ENCODE peak calls at places on chromosomes 3 and 15, in six cellular contexts. S is right cardiac atrium; Q is tibial artery; P is CD8-positive, alpha-beta memory T cell; R is psoas muscle; Y is suprapubic skin. U is an unnamed sample. For H3K4me1 and H3K9me3, the result is how much of the 10 kb centered on the place peaks cover.

GRCh38 chr15:64773606-64774555 is 1.5 kb downstream of the RBPMS2 start:
- DNase-seq in S (no peak), Y (no peak), Q (no peak), R (no peak), P (no peak), U (no peak)

GRCh38 chr15:53716909-53717878 is 42.3 kb downstream of the WDR72 start:
- DNase-seq in S (no peak), Q (no peak), Y (no peak), P (no peak), R (no peak), U (no peak)

GRCh38 chr3:14494973-14495300 is 45.2 kb downstream of the GRIP2 start:
- DNase-seq in P (no peak), Y (no peak), S (no peak), Q (no peak), R (no peak), U (no peak)

GRCh38 chr3:171791695-171792082 is 18.6 kb downstream of the PLD1 start:
- DNase-seq in P (no peak), Q (no peak), S (peak), R (no peak), Y (no peak), U (no peak)

GRCh38 chr3:104673981-104674380 is 692.7 kb upstream of the ALCAM start:
- DNase-seq in P (no peak), Y (no peak), Q (no peak), R (no peak), S (no peak), U (no peak)

GRCh38 chr3:197355713-197356112 is 57.3 kb upstream of the DLG1 start:
- DNase-seq in R (no peak), Y (no peak), P (no peak), Q (no peak), S (no peak), U (no peak)

GRCh38 chr15:86231864-86232801 is 152.5 kb downstream of the AGBL1 start:
- DNase-seq in R (no peak), Q (no peak), P (peak), S (peak), Y (no peak), U (no peak)

GRCh38 chr15:83848315-83849050 is 194.6 kb downstream of the ADAMTSL3 start:
- DNase-seq in R (no peak), Y (no peak), Q (no peak), P (no peak), S (no peak), U (no peak)

GRCh38 chr3:170753421-170754344 is 116.3 kb downstream of the RPL22L1 start:
- DNase-seq in P (no peak), Q (no peak), S (no peak), Y (no peak), R (no peak), U (no peak)

GRCh38 chr3:32508731-32509130 is 6.1 kb upstream of the CMTM6 start:
- DNase-seq in P (no peak), S (no peak), Q (no peak), Y (no peak), R (no peak), U (no peak)

GRCh38 chr3:134697830-134698699 is 47.2 kb upstream of the KY start:
- DNase-seq in S (no peak), Q (no peak), R (no peak), P (no peak), Y (no peak), U (no peak)

GRCh38 chr3:158200973-158201372 is 91.1 kb downstream of the RSRC1 start:
- DNase-seq in Q (no peak), S (no peak), R (no peak), Y (no peak), P (no peak), U (no peak)

GRCh38 chr3:56878046-56878445 is 76.3 kb upstream of the ARHGEF3 start:
- DNase-seq in Y (no peak), R (no peak), S (no peak), Q (no peak), P (peak), U (no peak)

GRCh38 chr3:32239638-32240550 is 1.4 kb downstream of the CMTM8 start:
- DNase-seq in P (peak), Y (no peak), R (no peak), S (no peak), Q (no peak), U (peak)

GRCh38 chr3:45035441-45036301 is 9.6 kb downstream of the CLEC3B start:
- DNase-seq in Q (no peak), Y (peak), S (peak), R (peak), P (no peak), U (no peak)

GRCh38 chr15:92035961-92036360 is 182.5 kb downstream of the SLCO3A1 start:
- DNase-seq in R (no peak), Q (no peak), S (no peak), Y (no peak), P (no peak), U (no peak)

GRCh38 chr15:50854594-50855490 is 53.6 kb upstream of the AP4E1 start:
- DNase-seq in Q (no peak), Y (no peak), S (no peak), R (no peak), P (no peak), U (no peak)

GRCh38 chr15:44340410-44340809 is 51.9 kb downstream of the GOLM2 start:
- DNase-seq in Y (no peak), R (no peak), S (no peak), P (no peak), Q (no peak), U (no peak)

GRCh38 chr15:79408041-79408440 is 24.1 kb upstream of the MINAR1 start:
- DNase-seq in P (no peak), R (no peak), S (no peak), Q (no peak), Y (no peak), U (no peak)

GRCh38 chr3:141642215-141642614 is 95.9 kb upstream of the RNF7 start:
- DNase-seq in R (no peak), P (no peak), Q (no peak), S (no peak), Y (no peak), U (no peak)

GRCh38 chr15:50353251-50353998 is 1.6 kb downstream of the GABPB1 start:
- DNase-seq in Q (no peak), P (peak), S (no peak), Y (no peak), R (no peak), U (no peak)

GRCh38 chr3:24682141-24682547 is 187.5 kb upstream of the THRB start:
- DNase-seq in S (no peak), Y (no peak), Q (no peak), P (no peak), R (no peak), U (no peak)

GRCh38 chr3:147887797-147888196 is 478.6 kb downstream of the ZIC1 start:
- DNase-seq in S (no peak), R (no peak), P (no peak), Y (no peak), Q (no peak), U (no peak)

GRCh38 chr3:43619593-43619992 is 2.2 kb downstream of the ANO10 start:
- DNase-seq in S (no peak), Q (no peak), R (no peak), Y (no peak), P (no peak), U (no peak)

GRCh38 chr3:41972802-41973201 is 10.9 kb upstream of the ULK4 start:
- DNase-seq in Q (no peak), Y (no peak), P (no peak), R (no peak), S (no peak), U (no peak)

GRCh38 chr15:78878356-78878755 is 5.7 kb downstream of the MORF4L1 start:
- DNase-seq in P (no peak), Q (no peak), Y (no peak), R (no peak), S (no peak), U (no peak)

GRCh38 chr3:188539631-188540194 is 385.8 kb downstream of the LPP start:
- DNase-seq in Q (no peak), S (no peak), R (no peak), P (no peak), Y (no peak), U (no peak)

GRCh38 chr3:110589381-110589780 is 482.2 kb upstream of the NECTIN3 start:
- DNase-seq in R (no peak), Q (no peak), Y (no peak), P (no peak), S (no peak), U (no peak)

DNA sequence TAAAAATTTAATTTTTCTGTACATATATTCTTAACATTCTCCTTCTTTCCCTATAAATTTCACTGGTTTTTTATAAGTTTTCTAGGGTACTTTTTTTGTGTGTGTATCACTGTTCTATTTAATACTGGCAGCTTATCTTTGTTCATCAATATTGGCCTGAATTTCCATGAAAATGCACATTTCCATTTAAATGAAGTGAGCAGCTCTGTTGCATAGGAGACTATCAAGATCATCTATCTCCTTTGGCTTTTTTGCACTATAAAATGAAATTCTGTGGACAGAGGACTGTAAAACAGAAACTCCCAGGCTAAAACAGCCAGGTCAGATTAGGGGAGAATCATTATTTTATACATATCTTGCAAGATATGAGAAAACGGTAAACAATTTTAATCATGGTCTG is 277.0 kb upstream of the ARL6 start:
- DNase-seq in Y (no peak), P (no peak), Q (no peak), S (no peak), R (no peak), U (no peak)
- H3K27ac ChIP-seq in Y (no peak), P (no peak), Q (no peak), S (no peak), R (no peak), U (no peak)

GRCh38 chr3:194281766-194282165 is 69.4 kb downstream of the CPN2 start:
- DNase-seq in Y (peak), R (no peak), Q (no peak), S (no peak), P (no peak), U (no peak)

GRCh38 chr3:194282436-194283122 is 68.5 kb downstream of the CPN2 start:
- DNase-seq in Y (peak), Q (peak), P (no peak), S (no peak), R (no peak), U (no peak)

GRCh38 chr3:194280777-194281176 is 70.4 kb downstream of the CPN2 start:
- DNase-seq in R (no peak), Q (peak), Y (peak), P (no peak), S (no peak), U (no peak)

GRCh38 chr3:194279701-194280360 is 71.3 kb downstream of the CPN2 start:
- DNase-seq in R (no peak), P (no peak), Y (peak), Q (peak), S (no peak), U (no peak)

GRCh38 chr3:194281306-194281705 is 69.8 kb downstream of the CPN2 start:
- DNase-seq in P (no peak), R (no peak), S (no peak), Y (peak), Q (peak), U (no peak)
- H3K4me1 ChIP-seq in P (under half), R (under half), S (under half), Y (half or more), Q (under half), U (under half)

DNA sequence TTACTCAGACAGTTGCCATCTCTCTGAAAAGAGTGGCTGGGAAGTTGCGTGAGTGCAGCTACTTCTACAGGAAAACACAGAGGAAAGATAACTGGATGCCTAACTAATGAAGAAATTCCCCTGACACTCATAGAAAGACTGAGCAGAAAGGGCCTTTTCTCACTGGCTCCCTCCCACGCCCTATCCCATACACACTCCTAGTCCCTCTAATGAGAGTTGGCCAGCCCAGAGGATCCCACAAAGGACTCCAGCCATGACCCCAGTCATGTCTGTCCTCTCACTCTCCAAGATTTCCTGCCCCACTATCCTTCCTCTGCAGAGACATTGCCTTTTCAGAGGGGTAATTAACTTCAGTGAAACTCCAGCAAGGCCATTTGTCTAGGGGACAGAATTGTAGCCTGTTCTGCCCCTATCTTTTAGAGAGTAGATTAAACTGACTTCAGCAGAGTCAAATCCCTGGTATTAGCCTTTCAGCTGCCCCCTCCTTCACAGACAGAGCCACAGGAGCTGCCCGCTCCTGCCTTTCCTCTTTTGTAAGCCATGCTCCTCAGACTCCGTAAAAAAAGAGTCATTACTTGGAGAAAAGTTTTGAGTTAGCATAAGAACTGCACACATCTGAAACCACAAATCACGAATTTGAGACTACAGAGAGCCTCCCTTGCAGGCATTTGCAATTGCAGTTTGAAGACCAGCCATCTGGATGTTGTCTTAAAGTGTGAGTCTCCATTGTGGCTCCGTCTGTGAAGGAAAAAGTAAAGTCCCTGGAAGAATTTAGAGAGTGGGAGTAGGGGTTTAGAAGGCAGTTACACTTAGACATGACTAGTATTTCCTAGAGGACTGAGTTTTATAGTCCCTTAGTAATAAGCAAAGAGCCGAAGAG is 129.1 kb upstream of the SEMA6D start:
- DNase-seq in Q (no peak), Y (no peak), R (no peak), P (no peak), S (no peak), U (no peak)
- H3K9me3 ChIP-seq in Q (under half), Y (under half), R (under half), P (under half), S (under half), U (under half)

GRCh38 chr15:67185621-67186225 is 68.7 kb downstream of the AAGAB start:
- DNase-seq in S (no peak), P (no peak), Y (no peak), R (peak), Q (peak), U (no peak)

GRCh38 chr15:67188551-67189218 is 65.8 kb downstream of the AAGAB start:
- DNase-seq in Q (no peak), P (no peak), R (peak), Y (no peak), S (no peak), U (no peak)

GRCh38 chr15:67186688-67187087 is 67.8 kb downstream of the AAGAB start:
- DNase-seq in S (no peak), Q (peak), R (peak), Y (no peak), P (no peak), U (no peak)

GRCh38 chr15:67186226-67186649 is 68.2 kb downstream of the AAGAB start:
- DNase-seq in R (peak), P (no peak), Y (no peak), Q (peak), S (peak), U (no peak)

DNA sequence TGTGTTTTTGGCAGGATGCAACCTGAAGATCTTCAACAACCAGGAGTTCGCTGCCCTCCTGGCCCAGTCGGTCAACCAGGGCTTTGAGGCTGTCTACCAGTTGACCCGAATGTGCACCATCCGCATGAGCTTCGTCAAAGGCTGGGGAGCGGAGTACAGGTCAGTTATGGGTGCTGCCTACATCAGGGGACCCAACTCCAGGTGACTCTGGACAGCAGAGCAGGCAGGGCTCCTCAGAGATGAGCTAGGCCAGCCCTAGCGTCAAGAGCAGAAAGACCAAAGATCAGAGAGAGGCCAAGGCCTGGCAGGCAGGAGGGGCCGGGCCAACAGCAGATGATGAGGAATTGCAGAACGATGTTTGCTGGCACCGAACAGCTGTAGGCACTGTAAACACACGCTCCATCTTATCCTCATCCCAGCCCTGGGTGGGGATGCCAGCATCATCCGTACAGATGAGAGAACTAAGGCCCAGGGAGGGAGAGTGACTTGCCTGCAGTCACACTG is 67.1 kb downstream of the AAGAB start:
- DNase-seq in Y (no peak), Q (peak), S (no peak), P (no peak), R (peak), U (no peak)
- H3K27ac ChIP-seq in Y (peak), Q (peak), S (peak), P (no peak), R (peak), U (no peak)

GRCh38 chr15:67096536-67097294 is 31.3 kb downstream of the SMAD3 start:
- DNase-seq in Y (no peak), R (no peak), Q (no peak), S (no peak), P (no peak), U (no peak)

GRCh38 chr15:67097424-67097823 is 32.0 kb downstream of the SMAD3 start:
- DNase-seq in Y (no peak), R (no peak), S (no peak), P (no peak), Q (no peak), U (no peak)

GRCh38 chr15:67097893-67098740 is 32.7 kb downstream of the SMAD3 start:
- DNase-seq in S (peak), Q (peak), P (no peak), Y (no peak), R (peak), U (no peak)

GRCh38 chr15:67094001-67094826 is 28.8 kb downstream of the SMAD3 start:
- DNase-seq in S (no peak), R (no peak), Y (no peak), P (no peak), Q (no peak), U (no peak)

GRCh38 chr15:67095834-67096366 is 30.5 kb downstream of the SMAD3 start:
- DNase-seq in Y (no peak), S (no peak), Q (no peak), R (no peak), P (no peak), U (no peak)
- H3K4me1 ChIP-seq in Y (half or more), S (under half), Q (under half), R (half or more), P (half or more), U (under half)